ENCODE peak calls at places on chromosomes 5 and 9, in five cellular contexts. One of them, this sample, is unnamed.
A peak's percentile ranks its signal among the peaks of the same experiment; 100 is the strongest.

GRCh38 chr9:70080481-70081119 is 37.0 kb downstream of the MAMDC2 start:
- DNase-seq in breast epithelium: peak; percentile 28
- DNase-seq in H9: no peak
- DNase-seq in right atrium auricular region: peak; percentile 81
- DNase-seq in HCT116: no peak
- DNase-seq in this sample: no peak

GRCh38 chr5:134135091-134135655 is 20.7 kb downstream of the TCF7 start:
- DNase-seq in right atrium auricular region: no peak
- DNase-seq in H9: peak; percentile 12
- DNase-seq in HCT116: no peak
- DNase-seq in breast epithelium: no peak
- DNase-seq in this sample: no peak

GRCh38 chr9:98191210-98191609 is 1.2 kb downstream of the CORO2A start:
- DNase-seq in H9: no peak
- DNase-seq in right atrium auricular region: no peak
- DNase-seq in breast epithelium: no peak
- DNase-seq in HCT116: no peak
- DNase-seq in this sample: no peak

GRCh38 chr9:1837453-1838084 is 177.6 kb upstream of the SMARCA2 start:
- DNase-seq in HCT116: no peak
- DNase-seq in breast epithelium: peak; percentile 18
- DNase-seq in right atrium auricular region: no peak
- DNase-seq in H9: peak; percentile 71
- DNase-seq in this sample: no peak

GRCh38 chr5:32110081-32110696 is 63.9 kb downstream of the GOLPH3 start:
- DNase-seq in H9: no peak
- DNase-seq in right atrium auricular region: no peak
- DNase-seq in HCT116: no peak
- DNase-seq in breast epithelium: no peak
- DNase-seq in this sample: no peak

GRCh38 chr9:38768351-38768761 is 48.4 kb upstream of the FAM240B start:
- DNase-seq in breast epithelium: no peak
- DNase-seq in H9: no peak
- DNase-seq in HCT116: no peak
- DNase-seq in right atrium auricular region: no peak
- DNase-seq in this sample: no peak

GRCh38 chr5:176629853-176630680 is at the start of the genes EIF4E1B and SNCB:
- DNase-seq in breast epithelium: no peak
- DNase-seq in HCT116: no peak
- DNase-seq in right atrium auricular region: no peak
- DNase-seq in H9: peak; percentile 71
- DNase-seq in this sample: no peak

GRCh38 chr9:129962376-129962765 is 80.6 kb downstream of the FNBP1 start:
- DNase-seq in right atrium auricular region: peak; percentile 49
- DNase-seq in breast epithelium: no peak
- DNase-seq in H9: no peak
- DNase-seq in HCT116: no peak
- DNase-seq in this sample: no peak

GRCh38 chr5:110665184-110665726 is 61.2 kb downstream of the TMEM232 start:
- DNase-seq in breast epithelium: no peak
- DNase-seq in right atrium auricular region: no peak
- DNase-seq in HCT116: no peak
- DNase-seq in H9: no peak
- DNase-seq in this sample: no peak

GRCh38 chr5:73943375-73943774 is 317.4 kb downstream of the ARHGEF28 start:
- DNase-seq in H9: no peak
- DNase-seq in breast epithelium: no peak
- DNase-seq in right atrium auricular region: no peak
- DNase-seq in HCT116: no peak
- DNase-seq in this sample: no peak

GRCh38 chr9:5493597-5494511 is 16.5 kb upstream of the PDCD1LG2 start:
- DNase-seq in H9: no peak
- DNase-seq in HCT116: no peak
- DNase-seq in breast epithelium: no peak
- DNase-seq in right atrium auricular region: no peak
- DNase-seq in this sample: no peak

GRCh38 chr9:125594211-125594610 is 112.8 kb downstream of the MAPKAP1 start:
- DNase-seq in HCT116: no peak
- DNase-seq in H9: no peak
- DNase-seq in breast epithelium: no peak
- DNase-seq in right atrium auricular region: no peak
- DNase-seq in this sample: no peak

GRCh38 chr5:134247411-134247810 is 21.5 kb upstream of the PPP2CA start:
- DNase-seq in right atrium auricular region: no peak
- DNase-seq in breast epithelium: no peak
- DNase-seq in HCT116: peak; percentile 54
- DNase-seq in H9: no peak
- DNase-seq in this sample: no peak

GRCh38 chr9:133199648-133200321 is 9.3 kb downstream of the OBP2B start:
- DNase-seq in right atrium auricular region: no peak
- DNase-seq in H9: peak; percentile 69
- DNase-seq in HCT116: no peak
- DNase-seq in breast epithelium: peak; percentile 43
- DNase-seq in this sample: no peak

GRCh38 chr5:157100140-157100679 is 8.6 kb downstream of the HAVCR2 start:
- DNase-seq in right atrium auricular region: no peak
- DNase-seq in H9: no peak
- DNase-seq in breast epithelium: no peak
- DNase-seq in HCT116: no peak
- DNase-seq in this sample: no peak

GRCh38 chr5:168951341-168951740 is 349.6 kb downstream of the SLIT3 start:
- DNase-seq in HCT116: no peak
- DNase-seq in right atrium auricular region: no peak
- DNase-seq in H9: no peak
- DNase-seq in breast epithelium: no peak
- DNase-seq in this sample: no peak

GRCh38 chr9:12680341-12680740 is 12.8 kb upstream of the TYRP1 start:
- DNase-seq in right atrium auricular region: no peak
- DNase-seq in breast epithelium: no peak
- DNase-seq in HCT116: no peak
- DNase-seq in H9: no peak
- DNase-seq in this sample: no peak

GRCh38 chr9:113738506-113738897 is 137.6 kb upstream of the ZNF618 start:
- DNase-seq in breast epithelium: no peak
- DNase-seq in right atrium auricular region: no peak
- DNase-seq in H9: no peak
- DNase-seq in HCT116: no peak
- DNase-seq in this sample: peak; percentile 20

GRCh38 chr5:51109786-51110410 is 273.4 kb upstream of the ISL1 start:
- DNase-seq in right atrium auricular region: no peak
- DNase-seq in H9: no peak
- DNase-seq in breast epithelium: no peak
- DNase-seq in HCT116: no peak
- DNase-seq in this sample: no peak

GRCh38 chr5:68319316-68320093 is 103.9 kb downstream of the PIK3R1 start:
- DNase-seq in H9: no peak
- DNase-seq in right atrium auricular region: no peak
- DNase-seq in HCT116: no peak
- DNase-seq in breast epithelium: no peak
- DNase-seq in this sample: no peak

GRCh38 chr9:114616684-114617520 is 5.8 kb downstream of the TMEM268 start:
- DNase-seq in H9: no peak
- DNase-seq in HCT116: no peak
- DNase-seq in right atrium auricular region: peak; percentile 68
- DNase-seq in breast epithelium: peak; percentile 60
- DNase-seq in this sample: peak; percentile 71

GRCh38 chr9:113515862-113516261 is 52.3 kb downstream of the RGS3 start:
- DNase-seq in breast epithelium: no peak
- DNase-seq in HCT116: no peak
- DNase-seq in H9: no peak
- DNase-seq in right atrium auricular region: no peak
- DNase-seq in this sample: no peak

GRCh38 chr9:123941535-123942070 is 11.7 kb upstream of the DENND1A start:
- DNase-seq in HCT116: no peak
- DNase-seq in right atrium auricular region: no peak
- DNase-seq in breast epithelium: no peak
- DNase-seq in H9: no peak
- DNase-seq in this sample: no peak

GRCh38 chr9:33331411-33331891 is 41.1 kb downstream of the NFX1 start:
- DNase-seq in HCT116: no peak
- DNase-seq in right atrium auricular region: no peak
- DNase-seq in breast epithelium: no peak
- DNase-seq in H9: no peak
- DNase-seq in this sample: no peak
- H3K4me1 ChIP-seq in HCT116: no peaks in the 10 kb centered on the region
- H3K4me1 ChIP-seq in right atrium auricular region: no peaks in the 10 kb centered on the region
- H3K4me1 ChIP-seq in breast epithelium: peaks cover 8% of the 10 kb centered on the region
- H3K4me1 ChIP-seq in H9: no peaks in the 10 kb centered on the region
- H3K4me1 ChIP-seq in this sample: peaks cover 11% of the 10 kb centered on the region

DNA sequence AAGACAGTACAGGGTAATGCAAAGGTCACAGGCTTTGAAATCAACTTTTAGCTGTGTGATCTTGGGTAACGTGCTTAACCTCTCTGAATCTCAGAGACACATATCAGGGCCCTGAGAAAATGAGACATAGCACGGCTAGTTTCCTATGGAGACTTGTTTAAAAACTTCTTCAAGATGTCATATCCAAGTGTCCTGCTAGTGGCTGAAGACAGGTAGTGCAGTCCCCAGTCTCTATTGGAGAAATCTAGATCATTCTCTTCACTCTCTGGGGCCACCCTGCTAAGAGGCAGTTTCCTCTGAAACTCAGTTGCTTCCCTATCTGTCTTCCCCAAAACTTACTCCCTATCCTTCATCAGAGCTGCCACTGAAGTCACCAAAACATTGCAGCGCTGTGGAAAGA is 30.3 kb upstream of the GRXCR2 start:
- DNase-seq in HCT116: peak; percentile 21
- DNase-seq in H9: no peak
- DNase-seq in breast epithelium: no peak
- DNase-seq in right atrium auricular region: no peak
- DNase-seq in this sample: no peak
- TF ChIP-seq CTCF in HCT116: no peak
- TF ChIP-seq CTCF in H9: peak; percentile 50
- TF ChIP-seq CTCF in breast epithelium: no peak
- TF ChIP-seq CTCF in right atrium auricular region: no peak
- TF ChIP-seq CTCF in this sample: no peak

DNA sequence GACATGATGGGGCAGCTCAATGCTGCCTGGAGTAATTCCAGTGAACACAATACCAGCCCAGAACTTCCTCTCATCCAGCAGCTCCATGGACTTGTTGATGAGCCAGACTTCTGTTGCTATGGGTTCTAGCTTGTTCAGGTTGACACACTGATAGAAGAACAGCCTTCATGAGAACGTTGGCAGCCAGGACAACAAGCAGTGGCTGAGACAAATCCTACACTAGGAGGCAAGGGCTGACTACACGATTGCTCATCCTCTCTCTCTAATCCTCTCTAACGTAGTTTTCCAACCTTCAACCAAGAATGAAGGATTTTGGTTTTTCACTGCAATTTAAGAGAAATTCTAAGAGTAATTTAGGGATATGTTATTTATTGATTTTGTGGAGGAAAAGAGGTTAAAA is 67.8 kb downstream of the NIPSNAP3B start:
- DNase-seq in H9: no peak
- DNase-seq in right atrium auricular region: no peak
- DNase-seq in breast epithelium: no peak
- DNase-seq in HCT116: no peak
- DNase-seq in this sample: no peak
- H3K4me1 ChIP-seq in H9: no peaks in the 10 kb centered on the region
- H3K4me1 ChIP-seq in right atrium auricular region: no peaks in the 10 kb centered on the region
- H3K4me1 ChIP-seq in breast epithelium: no peaks in the 10 kb centered on the region
- H3K4me1 ChIP-seq in HCT116: no peaks in the 10 kb centered on the region
- H3K4me1 ChIP-seq in this sample: no peaks in the 10 kb centered on the region

GRCh38 chr5:16457451-16457850 is 8.1 kb downstream of the ZNF622 start:
- DNase-seq in H9: no peak
- DNase-seq in right atrium auricular region: no peak
- DNase-seq in HCT116: no peak
- DNase-seq in breast epithelium: no peak
- DNase-seq in this sample: no peak

GRCh38 chr5:16459451-16459850 is 6.1 kb downstream of the ZNF622 start:
- DNase-seq in right atrium auricular region: no peak
- DNase-seq in breast epithelium: no peak
- DNase-seq in HCT116: no peak
- DNase-seq in H9: no peak
- DNase-seq in this sample: no peak

GRCh38 chr5:16455670-16456069 is 9.9 kb downstream of the ZNF622 start:
- DNase-seq in HCT116: no peak
- DNase-seq in right atrium auricular region: no peak
- DNase-seq in H9: no peak
- DNase-seq in breast epithelium: no peak
- DNase-seq in this sample: no peak

GRCh38 chr5:16456103-16456832 is 9.3 kb downstream of the ZNF622 start:
- DNase-seq in breast epithelium: no peak
- DNase-seq in H9: no peak
- DNase-seq in HCT116: peak; percentile 49
- DNase-seq in right atrium auricular region: peak; percentile 71
- DNase-seq in this sample: peak; percentile 48

GRCh38 chr5:16457853-16458252 is 7.7 kb downstream of the ZNF622 start:
- DNase-seq in H9: no peak
- DNase-seq in right atrium auricular region: no peak
- DNase-seq in HCT116: no peak
- DNase-seq in breast epithelium: no peak
- DNase-seq in this sample: no peak
- TF ChIP-seq CTCF in H9: no peak
- TF ChIP-seq CTCF in right atrium auricular region: no peak
- TF ChIP-seq CTCF in HCT116: no peak
- TF ChIP-seq CTCF in breast epithelium: no peak
- TF ChIP-seq CTCF in this sample: no peak

GRCh38 chr9:126745574-126746411 is 59.0 kb upstream of the ZBTB43 start:
- DNase-seq in right atrium auricular region: no peak
- DNase-seq in H9: no peak
- DNase-seq in HCT116: no peak
- DNase-seq in breast epithelium: no peak
- DNase-seq in this sample: no peak
- H3K4me1 ChIP-seq in right atrium auricular region: no peaks in the 10 kb centered on the region
- H3K4me1 ChIP-seq in H9: no peaks in the 10 kb centered on the region
- H3K4me1 ChIP-seq in HCT116: no peaks in the 10 kb centered on the region
- H3K4me1 ChIP-seq in breast epithelium: no peaks in the 10 kb centered on the region
- H3K4me1 ChIP-seq in this sample: no peaks in the 10 kb centered on the region

GRCh38 chr9:108850293-108850897 is 5.4 kb downstream of the ACTL7B start:
- DNase-seq in HCT116: peak; percentile 10
- DNase-seq in breast epithelium: no peak
- DNase-seq in right atrium auricular region: no peak
- DNase-seq in H9: no peak
- DNase-seq in this sample: no peak
- TF ChIP-seq CTCF in HCT116: peak; percentile 44
- TF ChIP-seq CTCF in breast epithelium: no peak
- TF ChIP-seq CTCF in right atrium auricular region: no peak
- TF ChIP-seq CTCF in H9: peak; percentile 48
- TF ChIP-seq CTCF in this sample: no peak

GRCh38 chr9:128945798-128946501 is 1.5 kb downstream of the DOLK start:
- DNase-seq in H9: no peak
- DNase-seq in HCT116: no peak
- DNase-seq in breast epithelium: peak; percentile 15
- DNase-seq in right atrium auricular region: no peak
- DNase-seq in this sample: no peak
- H3K4me1 ChIP-seq in H9: peaks cover 4% of the 10 kb centered on the region
- H3K4me1 ChIP-seq in HCT116: peaks cover 18% of the 10 kb centered on the region
- H3K4me1 ChIP-seq in breast epithelium: no peaks in the 10 kb centered on the region
- H3K4me1 ChIP-seq in right atrium auricular region: no peaks in the 10 kb centered on the region
- H3K4me1 ChIP-seq in this sample: peaks cover 4% of the 10 kb centered on the region

This sample was measured in lung.